ENCODE peak calls at places on chromosomes 12 and 14, in eight cellular contexts. Y is skeletal muscle cell; N is right lobe of liver; L is HT1080; Z is stimulated activated naive B cell treated with anti-CD40 and anti-IgM and Interleukin-4, amounts not matched to agents 10 μg/mL and 1 μg/mL and 100 μg/mL, for 72 hours; K is activated gamma-delta T cell treated with Interleukin-2 at 50 U/mL for 16 hours; B is testis; D is H4. Q is an unnamed sample.

GRCh38 chr12:2291182-2291832 is 238.5 kb downstream of the CACNA1C start:
- DNase-seq in Y (no peak), N (no peak), L (peak), Z (peak), K (peak), B (peak), D (peak), Q (peak)

GRCh38 chr14:104350463-104351185 is 212.2 kb downstream of the KIF26A start:
- DNase-seq in Y (no peak), N (no peak), L (no peak), Z (no peak), K (no peak), B (peak), D (no peak), Q (peak)

GRCh38 chr12:130555628-130556485 is 160.2 kb downstream of the RIMBP2 start:
- DNase-seq in Y (no peak), N (no peak), L (no peak), Z (no peak), K (no peak), B (no peak), D (no peak), Q (no peak)

GRCh38 chr12:121424632-121424992 is 24.7 kb downstream of the RNF34 start:
- DNase-seq in Y (no peak), N (no peak), L (no peak), Z (no peak), K (no peak), B (no peak), D (no peak), Q (no peak)

GRCh38 chr14:38210587-38211257 is 3.0 kb downstream of the SSTR1 start:
- DNase-seq in Y (no peak), N (peak), L (no peak), Z (no peak), K (no peak), B (peak), D (no peak), Q (no peak)

GRCh38 chr14:72479471-72479931 is 414.4 kb downstream of the DPF3 start:
- DNase-seq in Y (no peak), N (no peak), L (no peak), Z (no peak), K (no peak), B (no peak), D (no peak), Q (peak)

GRCh38 chr12:80064269-80064668 is 35.1 kb upstream of the OTOGL start:
- DNase-seq in Y (peak), N (no peak), L (no peak), Z (no peak), K (no peak), B (no peak), D (no peak), Q (no peak)

GRCh38 chr14:76152333-76152681 is 585 bp downstream of the GPATCH2L start:
- DNase-seq in Y (peak), N (peak), L (peak), Z (peak), K (peak), B (peak), D (peak), Q (peak)

GRCh38 chr14:75147423-75148071 is 20.7 kb upstream of the NEK9 start:
- DNase-seq in Y (peak), N (no peak), L (no peak), Z (peak), K (no peak), B (peak), D (peak), Q (peak)

GRCh38 chr14:105119410-105120025 is 49.1 kb downstream of the JAG2 start:
- DNase-seq in Y (no peak), N (peak), L (no peak), Z (no peak), K (no peak), B (no peak), D (no peak), Q (no peak)

GRCh38 chr12:29907486-29907885 is 123.7 kb upstream of the TMTC1 start:
- DNase-seq in Y (no peak), N (no peak), L (peak), Z (no peak), K (no peak), B (no peak), D (no peak), Q (no peak)

GRCh38 chr12:65465766-65466547 is 187.5 kb downstream of the MSRB3 start:
- DNase-seq in Y (no peak), N (no peak), L (no peak), Z (no peak), K (no peak), B (no peak), D (no peak), Q (no peak)

GRCh38 chr14:95068091-95068490 is 89.2 kb downstream of the DICER1 start:
- DNase-seq in Y (no peak), N (peak), L (no peak), Z (no peak), K (no peak), B (no peak), D (no peak), Q (no peak)

GRCh38 chr12:115506822-115507629 is 770.5 kb downstream of the MED13L start:
- DNase-seq in Y (no peak), N (no peak), L (peak), Z (no peak), K (no peak), B (no peak), D (no peak), Q (peak)

GRCh38 chr12:50401383-50402155 is 884 bp downstream of the LARP4 start:
- DNase-seq in Y (no peak), N (peak), L (no peak), Z (no peak), K (no peak), B (peak), D (no peak), Q (no peak)

Q was measured in Daoy.